ENCODE peak calls at places on chromosomes 16 and 17, in ten cellular contexts. D is HFFc6; W is colonic mucosa; Z is T-helper 17 cell; S is Ammon's horn; H is SK-N-DZ; X is substantia nigra; L is stimulated activated CD4-positive, alpha-beta T cell treated with anti-CD3 and anti-CD28 coated beads, TNF-alpha, amount 100 ng/mL, for 24 hours; E is NCI-H2081 treated with DMSO at 0.1 percent for 48 hours; N is left ventricle myocardium superior. U is an unnamed sample.

GRCh38 chr17:78677303-78678219 is 100.4 kb upstream of the DNAH17 start:
- DNase-seq in W (no peak), D (no peak), S (no peak), L (no peak), E (no peak), N (no peak), X (no peak), H (no peak), Z (no peak), U (no peak)

GRCh38 chr16:88455610-88456355 is 2.7 kb downstream of the ZFPM1 start:
- DNase-seq in X (no peak), E (no peak), N (no peak), D (no peak), H (no peak), W (peak), Z (no peak), L (peak), S (no peak), U (peak)

GRCh38 chr17:4597975-4598374 is 13.6 kb downstream of the SMTNL2 start:
- DNase-seq in H (no peak), Z (no peak), N (peak), E (no peak), D (no peak), X (no peak), L (no peak), W (no peak), S (no peak), U (no peak)

GRCh38 chr16:10308305-10309193 is 77.3 kb upstream of the ATF7IP2 start:
- DNase-seq in X (no peak), W (no peak), E (no peak), S (no peak), L (no peak), H (no peak), Z (no peak), D (no peak), N (no peak), U (no peak)

GRCh38 chr17:6497496-6498221 is 53.4 kb downstream of the PIMREG start:
- DNase-seq in X (no peak), N (no peak), W (no peak), L (no peak), E (no peak), H (no peak), Z (no peak), S (no peak), D (no peak), U (no peak)

GRCh38 chr17:4163951-4164350 is 21.0 kb downstream of the CYB5D2 start:
- DNase-seq in S (no peak), N (no peak), Z (no peak), H (no peak), L (no peak), W (no peak), X (no peak), D (no peak), E (no peak), U (no peak)

GRCh38 chr17:2384439-2385127 is 16.3 kb downstream of the MNT start:
- DNase-seq in S (no peak), Z (no peak), D (no peak), N (no peak), H (no peak), X (no peak), E (no peak), L (no peak), W (no peak), U (no peak)

GRCh38 chr16:30930160-30930571 is 6.8 kb downstream of the FBXL19 start:
- DNase-seq in L (no peak), W (no peak), E (no peak), X (no peak), N (no peak), Z (no peak), D (no peak), S (no peak), H (no peak), U (peak)

GRCh38 chr17:80279895-80280294 is 19.2 kb downstream of the RNF213 start:
- DNase-seq in X (no peak), L (no peak), W (peak), H (no peak), N (peak), S (peak), E (no peak), Z (no peak), D (no peak), U (peak)

U was measured in right cardiac atrium.